ENCODE peak calls at places on chromosome 4, in eight cellular contexts. W, B, O, H, S, V, R and N are unnamed samples.

GRCh38 chr4:1458581-1458980 is 52.3 kb upstream of the NKX1-1 start:
- DNase-seq in W (no peak), B (no peak), O (peak; percentile 34), H (no peak), S (no peak), V (no peak), R (no peak), N (no peak)

GRCh38 chr4:148405161-148405893 is 36.9 kb downstream of the NR3C2 start:
- DNase-seq in W (no peak), B (no peak), O (no peak), H (no peak), S (no peak), V (no peak), R (no peak), N (no peak)

GRCh38 chr4:26751004-26751403 is 109.6 kb upstream of the STIM2 start:
- DNase-seq in W (no peak), B (no peak), O (no peak), H (no peak), S (no peak), V (no peak), R (no peak), N (peak; percentile 14)

GRCh38 chr4:81164623-81165416 is 50.2 kb downstream of the PRKG2 start:
- DNase-seq in W (peak; percentile 39), B (no peak), O (no peak), H (no peak), S (no peak), V (no peak), R (no peak), N (no peak)

GRCh38 chr4:155762351-155762750 is 3.5 kb downstream of the GUCY1B1 start:
- DNase-seq in W (peak; percentile 47), B (no peak), O (no peak), H (no peak), S (no peak), V (no peak), R (no peak), N (no peak)

GRCh38 chr4:165874799-165875371 is 1.8 kb downstream of the TLL1 start:
- DNase-seq in W (no peak), B (peak; percentile 79), O (peak; percentile 77), H (no peak), S (peak; percentile 60), V (peak; percentile 36), R (no peak), N (no peak)

GRCh38 chr4:158793021-158793420 is 24.2 kb downstream of the FNIP2 start:
- DNase-seq in W (no peak), B (no peak), O (peak; percentile 70), H (no peak), S (no peak), V (no peak), R (no peak), N (no peak)

GRCh38 chr4:159227984-159228383 is 125.1 kb downstream of the RAPGEF2 start:
- DNase-seq in W (peak; percentile 78), B (peak; percentile 63), O (peak; percentile 95), H (no peak), S (peak; percentile 34), V (peak; percentile 74), R (no peak), N (no peak)

GRCh38 chr4:115145393-115146160 is 32.2 kb upstream of the NDST4 start:
- DNase-seq in W (no peak), B (no peak), O (no peak), H (no peak), S (no peak), V (no peak), R (no peak), N (no peak)

GRCh38 chr4:176635372-176636261 is 157.1 kb downstream of the VEGFC start:
- DNase-seq in W (peak; percentile 86), B (no peak), O (no peak), H (no peak), S (no peak), V (no peak), R (no peak), N (no peak)